ENCODE peak calls at places on chromosome 14, in four cellular contexts. W is IMR-90, Z is uterus, L is RWPE1. N is an unnamed sample.

GRCh38 chr14:70981005-70981952 is 74.0 kb downstream of the PCNX1 start:
- DNase-seq in W (peak; percentile 15), Z (no peak), L (no peak), N (no peak)

GRCh38 chr14:93330609-93331000 is 2.2 kb downstream of the BTBD7 start:
- DNase-seq in W (no peak), Z (no peak), L (peak; percentile 56), N (no peak)

GRCh38 chr14:70753518-70753953 is 55.8 kb downstream of the MAP3K9 start:
- DNase-seq in W (no peak), Z (no peak), L (no peak), N (no peak)

GRCh38 chr14:90846511-90846910 is 30.3 kb upstream of the TTC7B start:
- DNase-seq in W (peak; percentile 53), Z (no peak), L (peak; percentile 19), N (no peak)

GRCh38 chr14:103118663-103119404 is 4.4 kb upstream of the TNFAIP2 start:
- DNase-seq in W (no peak), Z (no peak), L (no peak), N (no peak)

GRCh38 chr14:50335389-50335788 is 23.3 kb downstream of the DMAC2L start:
- DNase-seq in W (peak; percentile 72), Z (peak; percentile 82), L (no peak), N (no peak)

GRCh38 chr14:83006071-83006670 is 1472.5 kb upstream of the SEL1L start:
- DNase-seq in W (no peak), Z (no peak), L (no peak), N (no peak)

GRCh38 chr14:96249016-96249415 is 7.0 kb upstream of the BDKRB1 start:
- DNase-seq in W (peak; percentile 93), Z (peak; percentile 62), L (peak; percentile 32), N (no peak)

GRCh38 chr14:30610719-30611388 is 11.3 kb upstream of the SCFD1 start:
- DNase-seq in W (peak; percentile 81), Z (peak; percentile 35), L (peak; percentile 50), N (no peak)

GRCh38 chr14:52473557-52473956 is 78.7 kb downstream of the TXNDC16 start:
- DNase-seq in W (peak; percentile 51), Z (no peak), L (peak; percentile 16), N (no peak)

GRCh38 chr14:45258073-45258472 is 5.1 kb upstream of the MIS18BP1 start:
- DNase-seq in W (no peak), Z (no peak), L (no peak), N (no peak)

GRCh38 chr14:58805605-58806358 is 168.0 kb downstream of the DACT1 start:
- DNase-seq in W (peak; percentile 44), Z (no peak), L (no peak), N (no peak)

GRCh38 chr14:61326847-61327246 is 5.5 kb downstream of the PRKCH start:
- DNase-seq in W (no peak), Z (peak; percentile 80), L (no peak), N (no peak)

GRCh38 chr14:95296595-95297365 is 22.9 kb downstream of the CLMN start:
- DNase-seq in W (no peak), Z (no peak), L (no peak), N (no peak)

GRCh38 chr14:62304172-62304571 is 542.0 kb downstream of the SNAPC1 start:
- DNase-seq in W (no peak), Z (no peak), L (no peak), N (no peak)

GRCh38 chr14:87233806-87234384 is 759.1 kb downstream of the GALC start:
- DNase-seq in W (no peak), Z (no peak), L (no peak), N (no peak)

GRCh38 chr14:37598085-37598972 is 2.9 kb downstream of the TTC6 start:
- DNase-seq in W (no peak), Z (no peak), L (no peak), N (no peak)

GRCh38 chr14:23590198-23590597 is 11.6 kb upstream of the JPH4 start:
- DNase-seq in W (no peak), Z (no peak), L (no peak), N (no peak)

GRCh38 chr14:36664322-36665193 is 2.9 kb downstream of the PAX9 start:
- DNase-seq in W (no peak), Z (no peak), L (no peak), N (no peak)

GRCh38 chr14:53306926-53307325 is 153.8 kb upstream of the DDHD1 start:
- DNase-seq in W (peak; percentile 71), Z (peak; percentile 31), L (no peak), N (no peak)

GRCh38 chr14:21796912-21797311 is 123.3 kb upstream of the OR4E1 start:
- DNase-seq in W (peak; percentile 1), Z (no peak), L (no peak), N (no peak)

GRCh38 chr14:53921027-53921426 is 35.6 kb downstream of the BMP4 start:
- DNase-seq in W (no peak), Z (no peak), L (no peak), N (no peak)

GRCh38 chr14:95667251-95667693 is 19.0 kb upstream of the TCL1B start:
- DNase-seq in W (no peak), Z (no peak), L (no peak), N (no peak)

GRCh38 chr14:79056879-79057278 is 886.7 kb downstream of the NRXN3 start:
- DNase-seq in W (peak; percentile 97), Z (no peak), L (no peak), N (no peak)

GRCh38 chr14:71852201-71852600 is 80.0 kb upstream of the RGS6 start:
- DNase-seq in W (no peak), Z (no peak), L (no peak), N (no peak)

GRCh38 chr14:96362071-96362964 is 823 bp downstream of the ATG2B start:
- DNase-seq in W (peak; percentile 30), Z (peak; percentile 31), L (peak; percentile 45), N (peak; percentile 24)

GRCh38 chr14:59455411-59455810 is 9.8 kb downstream of the GPR135 start:
- DNase-seq in W (peak; percentile 72), Z (no peak), L (no peak), N (no peak)

GRCh38 chr14:105925615-105926414 is 399.4 kb downstream of the TMEM121 start:
- DNase-seq in W (no peak), Z (no peak), L (no peak), N (no peak)

GRCh38 chr14:52254086-52254485 is 13.4 kb upstream of the PTGDR start:
- DNase-seq in W (no peak), Z (no peak), L (no peak), N (no peak)

GRCh38 chr14:74492413-74493342 is at the start of gene NPC2:
- DNase-seq in W (no peak), Z (no peak), L (no peak), N (no peak)

GRCh38 chr14:92687681-92688433 is 60.6 kb downstream of the LGMN start:
- DNase-seq in W (no peak), Z (no peak), L (no peak), N (no peak)

DNA sequence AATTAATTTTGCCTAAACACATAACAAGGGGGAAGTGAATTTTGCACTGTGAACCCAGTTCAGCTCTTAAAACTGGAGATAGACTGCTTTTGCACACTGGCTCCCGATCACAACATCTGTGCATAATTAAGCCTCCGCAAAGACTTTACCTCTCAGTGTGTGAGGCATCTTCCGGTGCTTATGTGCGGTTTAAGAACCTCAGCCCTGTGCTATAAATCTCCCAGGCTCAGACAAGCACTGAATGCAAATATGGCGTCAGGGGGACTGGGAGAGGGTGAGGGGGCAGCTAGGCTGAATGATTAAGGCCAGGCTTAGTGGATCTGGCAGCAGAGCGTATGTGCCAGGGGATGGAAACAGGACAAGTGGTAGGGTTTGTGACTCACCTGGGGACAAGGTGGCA is 103.3 kb downstream of the ADCK1 start:
- DNase-seq in W (no peak), Z (no peak), L (no peak), N (no peak)
- H3K27ac ChIP-seq in W (no peak overlapping the region), Z (no peak overlapping the region), L (no peak overlapping the region), N (no peak overlapping the region)

GRCh38 chr14:97771340-97772045 is 974.3 kb downstream of the VRK1 start:
- DNase-seq in W (no peak), Z (no peak), L (peak; percentile 48), N (no peak)
- H3K27ac ChIP-seq in W (no peak overlapping the region), Z (no peak overlapping the region), L (no peak overlapping the region), N (no peak overlapping the region)

GRCh38 chr14:56799327-56799645 is 11.0 kb downstream of the OTX2 start:
- DNase-seq in W (no peak), Z (no peak), L (no peak), N (no peak)

GRCh38 chr14:56797003-56797568 is 13.2 kb downstream of the OTX2 start:
- DNase-seq in W (no peak), Z (no peak), L (no peak), N (no peak)

GRCh38 chr14:56797569-56798446 is 12.5 kb downstream of the OTX2 start:
- DNase-seq in W (no peak), Z (no peak), L (no peak), N (no peak)

GRCh38 chr14:56796259-56796658 is 14.0 kb downstream of the OTX2 start:
- DNase-seq in W (no peak), Z (no peak), L (no peak), N (no peak)

GRCh38 chr14:56798447-56799326 is 11.6 kb downstream of the OTX2 start:
- DNase-seq in W (no peak), Z (no peak), L (no peak), N (no peak)
- H3K27ac ChIP-seq in W (no peak overlapping the region), Z (no peak overlapping the region), L (no peak overlapping the region), N (no peak overlapping the region)

GRCh38 chr14:104719343-104719742 is 4.7 kb upstream of the ADSS1 start:
- DNase-seq in W (no peak), Z (no peak), L (no peak), N (no peak)
- H3K27ac ChIP-seq in W (no peak overlapping the region), Z (no peak overlapping the region), L (peak overlapping the region; percentile 58), N (no peak overlapping the region)

DNA sequence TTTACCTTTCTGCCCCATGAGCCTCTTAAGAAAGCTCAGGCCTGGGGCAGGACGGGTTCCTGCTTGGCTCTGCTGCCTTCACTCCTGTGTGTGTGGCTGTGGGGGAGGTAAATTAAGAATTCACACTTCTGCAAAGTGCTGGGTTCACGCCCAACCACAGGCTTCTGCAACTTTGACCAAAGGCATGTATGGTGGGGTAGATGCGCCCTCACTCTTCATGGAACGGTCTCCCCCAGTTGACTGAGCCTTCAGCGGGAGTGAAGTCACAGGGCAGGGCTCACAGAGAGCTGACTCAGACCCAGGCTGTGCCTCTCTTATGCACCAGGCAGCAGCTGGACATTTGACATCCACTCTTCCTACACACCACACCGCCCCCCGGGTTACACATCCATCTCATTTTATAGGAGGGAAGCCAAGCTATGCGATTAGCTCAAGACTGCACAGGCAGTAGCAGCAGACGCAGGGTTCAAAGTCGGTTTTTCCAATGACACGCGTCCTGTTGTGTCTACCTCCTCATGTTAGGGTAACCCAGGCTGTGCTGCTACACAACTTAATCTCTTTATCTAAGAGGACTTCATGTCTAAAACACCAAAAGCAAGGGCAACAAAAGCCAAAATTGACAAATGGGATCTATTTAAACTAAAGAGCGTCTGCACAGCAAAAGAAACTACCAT is 15.4 kb upstream of the BCL11B start:
- DNase-seq in W (no peak), Z (no peak), L (no peak), N (no peak)
- H3K27ac ChIP-seq in W (no peak overlapping the region), Z (no peak overlapping the region), L (no peak overlapping the region), N (no peak overlapping the region)

GRCh38 chr14:32471183-32471582 is 142.1 kb downstream of the AKAP6 start:
- DNase-seq in W (no peak), Z (no peak), L (no peak), N (no peak)
- H3K27ac ChIP-seq in W (no peak overlapping the region), Z (no peak overlapping the region), L (no peak overlapping the region), N (no peak overlapping the region)

DNA sequence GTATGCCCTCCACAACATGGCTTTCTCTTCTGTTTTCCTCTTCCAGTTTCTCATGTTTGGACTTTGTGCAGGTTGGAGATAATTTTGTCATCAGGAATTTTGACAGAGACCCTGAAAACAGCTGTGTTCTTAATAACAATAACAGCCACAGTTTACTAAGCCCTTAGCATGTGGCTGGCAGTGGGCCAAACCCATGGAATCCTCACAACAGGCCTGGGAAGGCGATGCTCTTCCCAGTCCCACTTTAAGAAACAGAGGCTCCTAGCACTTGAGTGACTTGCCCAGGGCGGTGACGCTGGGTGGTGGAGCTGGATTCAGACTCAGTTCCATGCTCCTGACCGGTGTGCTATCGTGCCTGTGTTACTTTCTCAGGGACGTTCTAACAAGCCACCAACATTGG is 20.1 kb upstream of the PLEKHG3 start:
- DNase-seq in W (peak; percentile 73), Z (peak; percentile 66), L (no peak), N (no peak)
- H3K27ac ChIP-seq in W (no peak overlapping the region), Z (peak overlapping the region; percentile 84), L (peak overlapping the region; percentile 98), N (no peak overlapping the region)

N was measured in CD4-positive, alpha-beta T cell.